ENCODE peak calls at places on chromosome 5, in six cellular contexts. X is stimulated activated CD8-positive, alpha-beta memory T cell treated with anti-CD3 and anti-CD28 coated beads, Interleukin-7, amount 100 ng/mL, for 1 hour; P is mucosa of gallbladder; L is stimulated activated CD4-positive, alpha-beta T cell treated with anti-CD3 and anti-CD28 coated beads, Interleukin-1b, Interleukin-23, amount 100 ng/mL, for 4 hours; A is NCI-H146; S is epithelial cell of esophagus. B is an unnamed sample.

GRCh38 chr5:119028575-119028974 is 40.2 kb upstream of the DTWD2 start:
- DNase-seq in X (no peak), P (no peak), L (no peak), A (no peak), S (no peak), B (no peak)

GRCh38 chr5:150066901-150067396 is 19.4 kb downstream of the CSF1R start:
- DNase-seq in X (no peak), P (no peak), L (no peak), A (no peak), S (peak), B (peak)

GRCh38 chr5:112221118-112221517 is 198.0 kb downstream of the EPB41L4A start:
- DNase-seq in X (no peak), P (peak), L (no peak), A (no peak), S (no peak), B (no peak)

GRCh38 chr5:38636626-38637025 is 80.2 kb upstream of the LIFR start:
- DNase-seq in X (no peak), P (peak), L (no peak), A (no peak), S (peak), B (no peak)

GRCh38 chr5:56160723-56161445 is 72.2 kb downstream of the ANKRD55 start:
- DNase-seq in X (no peak), P (no peak), L (no peak), A (no peak), S (no peak), B (no peak)

GRCh38 chr5:129094924-129095797 is 612 bp downstream of the ISOC1 start:
- DNase-seq in X (peak), P (peak), L (no peak), A (peak), S (peak), B (peak)

GRCh38 chr5:171115519-171115918 is 193.5 kb upstream of the TLX3 start:
- DNase-seq in X (no peak), P (no peak), L (no peak), A (no peak), S (no peak), B (no peak)

GRCh38 chr5:138833095-138833494 is 42.0 kb downstream of the LRRTM2 start:
- DNase-seq in X (no peak), P (no peak), L (no peak), A (no peak), S (no peak), B (no peak)

B was measured in MCF 10A.